ENCODE peak calls at places on chromosomes 16 and 17, in nine cellular contexts. K is GM10248, U is endodermal cell, G is mesothelial cell of epicardium, C is dorsolateral prefrontal cortex, S is PC-3, Z is CD14-positive monocyte, F is Caco-2, R is GM12864. D is an unnamed sample.

GRCh38 chr16:21233521-21234150 is at the start of gene ANKS4B:
- DNase-seq in K (no peak), U (no peak), G (no peak), C (no peak), S (no peak), Z (no peak), F (peak; percentile 54), R (no peak), D (no peak)

GRCh38 chr16:27408012-27408601 is 6.1 kb downstream of the IL21R start:
- DNase-seq in K (peak; percentile 57), U (no peak), G (no peak), C (no peak), S (no peak), Z (no peak), F (no peak), R (no peak), D (peak; percentile 42)

GRCh38 chr17:48555616-48556533 is 11.0 kb upstream of the HOXB2 start:
- DNase-seq in K (no peak), U (peak; percentile 78), G (no peak), C (no peak), S (peak; percentile 41), Z (no peak), F (peak; percentile 40), R (no peak), D (no peak)

GRCh38 chr17:78132086-78132676 is 1.6 kb downstream of the TMC8 start:
- DNase-seq in K (peak; percentile 70), U (peak; percentile 90), G (no peak), C (no peak), S (peak; percentile 66), Z (peak; percentile 56), F (no peak), R (peak; percentile 70), D (peak; percentile 76)

GRCh38 chr17:5922476-5922875 is 147.7 kb upstream of the WSCD1 start:
- DNase-seq in K (no peak), U (no peak), G (no peak), C (no peak), S (no peak), Z (no peak), F (no peak), R (no peak), D (no peak)

GRCh38 chr17:5241861-5242671 is 7.4 kb upstream of the SCIMP start:
- DNase-seq in K (peak; percentile 74), U (no peak), G (no peak), C (no peak), S (no peak), Z (no peak), F (no peak), R (peak; percentile 66), D (peak; percentile 64)

GRCh38 chr17:74981979-74982662 is 5.3 kb upstream of the CDR2L start:
- DNase-seq in K (peak; percentile 75), U (peak; percentile 98), G (peak; percentile 58), C (peak; percentile 86), S (peak; percentile 81), Z (no peak), F (peak; percentile 93), R (no peak), D (peak; percentile 81)

GRCh38 chr16:5509336-5509735 is 411.7 kb upstream of the EEF2KMT start:
- DNase-seq in K (no peak), U (no peak), G (no peak), C (no peak), S (no peak), Z (no peak), F (no peak), R (no peak), D (no peak)

GRCh38 chr16:83533193-83533592 is 274.6 kb upstream of the HSBP1 start:
- DNase-seq in K (no peak), U (no peak), G (no peak), C (no peak), S (peak; percentile 37), Z (no peak), F (no peak), R (no peak), D (no peak)

GRCh38 chr17:63694229-63694973 is 5.5 kb downstream of the LIMD2 start:
- DNase-seq in K (no peak), U (peak; percentile 80), G (no peak), C (no peak), S (no peak), Z (no peak), F (no peak), R (no peak), D (no peak)

GRCh38 chr16:25700547-25700946 is 8.8 kb downstream of the HS3ST4 start:
- DNase-seq in K (no peak), U (no peak), G (no peak), C (no peak), S (no peak), Z (no peak), F (no peak), R (no peak), D (no peak)

GRCh38 chr17:41505836-41506767 is 690 bp upstream of the KRT13 start:
- DNase-seq in K (no peak), U (no peak), G (no peak), C (no peak), S (no peak), Z (no peak), F (no peak), R (no peak), D (no peak)

GRCh38 chr17:45172541-45173286 is 11.0 kb downstream of the HEXIM2 start:
- DNase-seq in K (peak; percentile 56), U (peak; percentile 87), G (no peak), C (peak; percentile 88), S (peak; percentile 97), Z (no peak), F (peak; percentile 42), R (no peak), D (peak; percentile 56)

GRCh38 chr16:61148930-61149329 is 887.3 kb downstream of the CDH8 start:
- DNase-seq in K (no peak), U (peak; percentile 51), G (no peak), C (no peak), S (no peak), Z (no peak), F (peak; percentile 8), R (no peak), D (no peak)

GRCh38 chr16:53291757-53292392 is 142.4 kb upstream of the RBL2 start:
- DNase-seq in K (no peak), U (no peak), G (no peak), C (no peak), S (peak; percentile 82), Z (no peak), F (no peak), R (no peak), D (no peak)

GRCh38 chr16:551210-551609 is 9.0 kb upstream of the PRR35 start:
- DNase-seq in K (no peak), U (no peak), G (no peak), C (no peak), S (no peak), Z (no peak), F (no peak), R (no peak), D (no peak)

GRCh38 chr16:88528902-88529318 is 41.3 kb upstream of the ZC3H18 start:
- DNase-seq in K (no peak), U (no peak), G (no peak), C (no peak), S (no peak), Z (no peak), F (no peak), R (no peak), D (no peak)

GRCh38 chr17:65228734-65229390 is 91.7 kb downstream of the RGS9 start:
- DNase-seq in K (peak; percentile 58), U (peak; percentile 67), G (no peak), C (no peak), S (peak; percentile 41), Z (no peak), F (no peak), R (peak; percentile 54), D (peak; percentile 70)

GRCh38 chr16:17354121-17354750 is 116.5 kb downstream of the XYLT1 start:
- DNase-seq in K (no peak), U (no peak), G (no peak), C (no peak), S (no peak), Z (no peak), F (no peak), R (no peak), D (no peak)
- TF ChIP-seq CTCF in K (no peak), U (no peak), G (no peak), C (no peak), S (no peak), Z (no peak), F (no peak), R (no peak), D (no peak)

DNA sequence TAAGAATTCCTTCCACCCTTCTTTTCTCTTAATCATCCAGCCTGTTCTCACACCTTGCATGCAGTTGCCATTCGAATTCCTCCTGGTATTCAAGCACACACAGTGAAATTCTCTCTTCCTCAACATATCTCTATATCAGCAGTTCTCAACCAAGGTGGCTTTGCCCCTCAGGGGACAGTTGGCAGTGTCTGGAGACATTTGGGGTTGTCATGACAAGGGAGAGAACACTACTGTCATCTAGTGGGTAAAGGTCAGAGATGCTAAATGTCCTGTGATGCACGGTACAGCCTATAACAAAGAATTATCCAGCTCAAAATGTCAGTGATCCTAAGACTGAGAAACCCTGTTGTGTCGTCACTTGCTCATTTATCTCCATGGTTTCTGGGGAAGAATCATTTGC is 94.8 kb upstream of the CPHXL start:
- DNase-seq in K (no peak), U (no peak), G (no peak), C (no peak), S (no peak), Z (no peak), F (no peak), R (no peak), D (no peak)
- TF ChIP-seq CTCF in K (no peak), U (no peak), G (no peak), C (no peak), S (no peak), Z (no peak), F (no peak), R (no peak), D (no peak)

GRCh38 chr17:38604479-38605229 is 1.1 kb downstream of the SRCIN1 start:
- DNase-seq in K (peak; percentile 64), U (peak; percentile 89), G (no peak), C (peak; percentile 57), S (no peak), Z (no peak), F (peak; percentile 48), R (no peak), D (peak; percentile 73)
- TF ChIP-seq CTCF in K (no peak), U (peak; percentile 67), G (no peak), C (peak; percentile 41), S (no peak), Z (no peak), F (no peak), R (peak; percentile 27), D (no peak)

DNA sequence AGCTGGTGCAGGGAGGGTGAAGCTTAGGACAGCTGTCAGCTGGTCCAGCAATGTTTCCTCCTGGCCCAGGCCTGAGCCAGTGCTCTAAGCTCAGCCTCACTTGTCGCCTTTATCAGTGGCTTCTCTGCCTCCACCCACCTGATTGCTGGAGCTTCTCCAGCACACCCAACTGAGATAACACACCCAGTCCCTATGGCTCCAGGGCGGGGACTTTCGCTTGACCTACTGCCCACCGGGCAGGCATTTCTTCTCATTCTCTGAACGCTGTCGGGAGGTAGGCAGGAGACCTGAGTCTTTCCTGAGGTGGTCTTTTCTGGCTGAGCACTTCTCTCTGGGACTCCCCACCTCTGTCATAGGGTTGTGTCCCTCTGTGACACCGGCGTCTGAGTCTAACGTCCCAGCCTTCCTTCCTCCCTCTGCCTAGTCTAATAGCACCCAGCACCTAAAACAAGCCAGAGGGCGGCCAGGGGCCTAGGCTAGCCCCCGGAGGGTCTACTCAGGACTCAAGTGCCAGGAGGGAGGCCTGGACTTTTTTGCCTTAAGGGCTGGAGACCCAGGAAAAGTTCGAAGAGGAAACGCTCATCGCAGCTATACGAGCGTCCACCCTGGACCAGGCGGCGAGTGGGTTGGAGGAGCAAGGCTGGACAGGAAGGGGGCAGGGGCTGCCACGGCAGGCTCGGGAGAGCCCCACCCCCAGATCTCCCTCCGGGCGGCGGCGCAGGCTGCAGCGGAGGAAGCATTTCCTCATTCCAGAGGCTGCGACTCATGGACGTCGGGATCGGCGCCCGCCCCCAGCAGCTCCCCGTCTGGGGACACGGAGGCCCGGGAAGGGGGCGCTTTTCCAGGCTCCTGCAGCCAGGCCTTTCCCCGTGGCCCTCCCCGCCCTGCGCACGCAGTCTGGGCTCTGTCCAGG is 756 bp downstream of the TAX1BP3 start:
- DNase-seq in K (no peak), U (peak; percentile 92), G (peak; percentile 89), C (peak; percentile 42), S (peak; percentile 82), Z (no peak), F (peak; percentile 85), R (no peak), D (no peak)
- TF ChIP-seq CTCF in K (no peak), U (no peak), G (no peak), C (no peak), S (peak; percentile 16), Z (no peak), F (no peak), R (no peak), D (no peak)